ENCODE peak calls at places on chromosomes 3 and 15, in eight cellular contexts. P is myocyte; T is fibroblast of pulmonary artery; W is stimulated activated CD4-positive, alpha-beta T cell treated with anti-CD3 and anti-CD28 coated beads, TNF-alpha, amount 100 ng/mL, for 24 hours; C is KG1; B is astrocyte of the cerebellum; D is T-cell; U is left ventricle myocardium inferior. F is an unnamed sample.

GRCh38 chr15:37099321-37100108 is 834 bp downstream of the MEIS2 start:
- DNase-seq in T (no peak), B (no peak), W (no peak), D (no peak), C (no peak), P (peak), U (no peak), F (no peak)

GRCh38 chr15:92719024-92719423 is 63.4 kb upstream of the FAM174B start:
- DNase-seq in P (no peak), U (no peak), B (no peak), W (no peak), C (no peak), T (no peak), D (no peak), F (no peak)

GRCh38 chr3:102614580-102614979 is 179.8 kb downstream of the ZPLD1 start:
- DNase-seq in B (no peak), C (no peak), U (no peak), W (no peak), D (no peak), T (no peak), P (no peak), F (no peak)

GRCh38 chr3:100662113-100662823 is 47.0 kb upstream of the TFG start:
- DNase-seq in C (no peak), P (peak), D (no peak), T (peak), U (no peak), W (no peak), B (no peak), F (no peak)

GRCh38 chr15:70708839-70709238 is 54.5 kb downstream of the UACA start:
- DNase-seq in T (no peak), U (no peak), D (no peak), W (no peak), P (no peak), B (no peak), C (no peak), F (no peak)

GRCh38 chr15:73799466-73799865 is 46.3 kb upstream of the INSYN1 start:
- DNase-seq in C (no peak), B (no peak), P (no peak), U (no peak), T (peak), W (no peak), D (no peak), F (no peak)

GRCh38 chr3:172040976-172041963 is 1.9 kb downstream of the FNDC3B start:
- DNase-seq in B (no peak), P (peak), U (no peak), D (no peak), T (peak), W (no peak), C (no peak), F (no peak)

GRCh38 chr3:42656680-42657610 is 3.4 kb downstream of the ZBTB47 start:
- DNase-seq in D (no peak), U (no peak), W (no peak), C (no peak), P (no peak), T (no peak), B (no peak), F (no peak)

GRCh38 chr3:195140816-195141793 is 129.9 kb downstream of the XXYLT1 start:
- DNase-seq in P (no peak), C (no peak), B (no peak), U (no peak), T (peak), D (no peak), W (no peak), F (no peak)

GRCh38 chr3:168812234-168812633 is 716.5 kb upstream of the GOLIM4 start:
- DNase-seq in W (no peak), D (no peak), T (no peak), C (no peak), U (no peak), B (no peak), P (no peak), F (no peak)

GRCh38 chr3:16101295-16102186 is 72.9 kb upstream of the GALNT15 start:
- DNase-seq in W (no peak), T (no peak), D (no peak), C (no peak), B (no peak), U (no peak), P (no peak), F (no peak)

GRCh38 chr3:87710028-87710427 is 348.8 kb downstream of the CGGBP1 start:
- DNase-seq in T (no peak), P (no peak), W (no peak), C (no peak), D (no peak), U (no peak), B (no peak), F (no peak)

GRCh38 chr15:64642875-64643274 is 132.5 kb downstream of the RBPMS2 start:
- DNase-seq in U (no peak), B (no peak), T (no peak), W (no peak), C (no peak), D (no peak), P (no peak), F (no peak)

GRCh38 chr3:107904536-107905066 is 186.2 kb downstream of the CD47 start:
- DNase-seq in T (peak), B (no peak), D (no peak), C (no peak), U (no peak), P (no peak), W (no peak), F (no peak)

GRCh38 chr15:95739161-95739560 is 591.3 kb upstream of the NR2F2 start:
- DNase-seq in B (no peak), W (no peak), T (no peak), C (no peak), D (no peak), P (no peak), U (no peak), F (no peak)

GRCh38 chr15:38367476-38367875 is 86.5 kb upstream of the FAM98B start:
- DNase-seq in D (no peak), P (peak), U (no peak), C (no peak), W (no peak), T (peak), B (peak), F (no peak)